ENCODE peak calls at places on chromosomes 11 and 22, in eight cellular contexts. T is smooth muscle cell of the brain vasculature, U is activated gamma-delta T cell treated with Interleukin-2 at 50 U/mL for 16 hours, O is cardiac fibroblast, P is amniotic stem cell, B is A549, G is kidney glomerular epithelial cell, C is IMR-90. W is an unnamed sample.

GRCh38 chr11:11313426-11313825 is 39.6 kb downstream of the CSNK2A3 start:
- DNase-seq in U (no peak), O (peak), T (no peak), B (peak), C (peak), P (no peak), G (peak), W (no peak)

GRCh38 chr22:23255506-23255905 is 75.2 kb downstream of the BCR start:
- DNase-seq in C (no peak), T (no peak), U (no peak), P (no peak), B (no peak), G (no peak), O (no peak), W (peak)

GRCh38 chr22:37659066-37659896 is 758 bp downstream of the PDXP start:
- DNase-seq in C (no peak), G (no peak), B (no peak), T (no peak), O (no peak), P (no peak), U (no peak), W (no peak)

GRCh38 chr11:3382613-3383275 is 3.8 kb upstream of the ZNF195 start:
- DNase-seq in U (no peak), G (no peak), B (no peak), T (no peak), O (no peak), P (no peak), C (no peak), W (no peak)

GRCh38 chr11:72598901-72599300 is 75.3 kb downstream of the PDE2A start:
- DNase-seq in B (peak), P (no peak), C (peak), U (no peak), G (no peak), O (peak), T (no peak), W (peak)

GRCh38 chr11:65997286-65997685 is 4.7 kb downstream of the EIF1AD start:
- DNase-seq in T (no peak), B (no peak), G (no peak), O (peak), C (no peak), U (no peak), P (no peak), W (no peak)

GRCh38 chr11:58561394-58562102 is 14.1 kb downstream of the LPXN start:
- DNase-seq in U (no peak), O (no peak), P (no peak), G (peak), B (peak), T (no peak), C (no peak), W (no peak)

GRCh38 chr11:135073444-135073843 is 661.4 kb upstream of the B3GAT1 start:
- DNase-seq in P (no peak), T (no peak), O (no peak), B (no peak), G (no peak), C (no peak), U (no peak), W (no peak)

GRCh38 chr11:8566613-8567210 is 27.3 kb downstream of the STK33 start:
- DNase-seq in T (peak), O (peak), C (peak), G (peak), B (peak), P (peak), U (no peak), W (peak)

GRCh38 chr22:47839586-47840245 is 1077.3 kb downstream of the TBC1D22A start:
- DNase-seq in T (no peak), U (no peak), B (no peak), G (no peak), C (no peak), P (no peak), O (no peak), W (no peak)

GRCh38 chr22:48784701-48785503 is 1042.8 kb downstream of the BRD1 start:
- DNase-seq in U (no peak), C (no peak), B (no peak), O (no peak), T (no peak), G (no peak), P (no peak), W (no peak)

GRCh38 chr11:116071241-116071640 is 567.0 kb upstream of the CADM1 start:
- DNase-seq in B (no peak), G (no peak), T (no peak), C (no peak), U (no peak), O (no peak), P (no peak), W (no peak)

GRCh38 chr22:37607912-37608476 is 640 bp upstream of the GGA1 start:
- DNase-seq in B (no peak), T (no peak), O (no peak), C (no peak), P (no peak), U (no peak), G (no peak), W (peak)

GRCh38 chr22:40122792-40123191 is 54.9 kb upstream of the TNRC6B start:
- DNase-seq in O (no peak), P (no peak), U (no peak), B (no peak), T (no peak), G (no peak), C (no peak), W (no peak)

GRCh38 chr11:104588975-104589374 is 309.3 kb downstream of the CASP12 start:
- DNase-seq in O (peak), P (no peak), C (no peak), G (no peak), U (no peak), B (no peak), T (no peak), W (no peak)

GRCh38 chr11:13550761-13551160 is 55.0 kb upstream of the PTH start:
- DNase-seq in G (no peak), T (no peak), B (no peak), P (no peak), U (no peak), C (no peak), O (no peak), W (no peak)

GRCh38 chr11:44659641-44660040 is 67.1 kb upstream of the TSPAN18 start:
- DNase-seq in O (no peak), U (no peak), G (no peak), C (no peak), T (no peak), P (no peak), B (no peak), W (no peak)

GRCh38 chr11:121452609-121453150 is at the start of gene SORL1-AS1:
- DNase-seq in G (peak), B (peak), U (peak), P (no peak), C (peak), T (no peak), O (no peak), W (no peak)

GRCh38 chr11:92330114-92330513 is 105.5 kb downstream of the FAT3 start:
- DNase-seq in B (no peak), U (no peak), G (no peak), T (no peak), P (no peak), C (no peak), O (no peak), W (no peak)

GRCh38 chr11:30758012-30758411 is 171.9 kb upstream of the MPPED2 start:
- DNase-seq in G (no peak), U (no peak), P (no peak), O (no peak), B (no peak), C (peak), T (no peak), W (no peak)

GRCh38 chr22:46758867-46759290 is 3.6 kb upstream of the TBC1D22A start:
- DNase-seq in B (peak), O (peak), T (no peak), P (no peak), G (peak), U (peak), C (peak), W (peak)